ENCODE peak calls at places on chromosomes 13 and 19, in four cellular contexts. One of them, this sample, is unnamed.

GRCh38 chr13:50127017-50127725 is 111.9 kb downstream of the KCNRG start:
- DNase-seq in IMR-90: peak
- DNase-seq in neuronal stem cell: peak
- DNase-seq in mesendoderm: peak
- DNase-seq in this sample: peak

GRCh38 chr13:48769107-48769704 is 115.5 kb downstream of the CYSLTR2 start:
- DNase-seq in IMR-90: peak
- DNase-seq in neuronal stem cell: peak
- DNase-seq in mesendoderm: peak
- DNase-seq in this sample: peak

GRCh38 chr19:12833747-12834417 is 497 bp downstream of the RTBDN start:
- DNase-seq in mesendoderm: peak
- DNase-seq in neuronal stem cell: no peak
- DNase-seq in IMR-90: no peak
- DNase-seq in this sample: no peak

GRCh38 chr19:6076675-6077463 is 33.4 kb downstream of the RFX2 start:
- DNase-seq in mesendoderm: no peak
- DNase-seq in IMR-90: peak
- DNase-seq in neuronal stem cell: no peak
- DNase-seq in this sample: peak

GRCh38 chr13:22927008-22927393 is 253.8 kb upstream of the SGCG start:
- DNase-seq in neuronal stem cell: no peak
- DNase-seq in mesendoderm: no peak
- DNase-seq in IMR-90: no peak
- DNase-seq in this sample: no peak

GRCh38 chr19:49801966-49802661 is 11.0 kb downstream of the FUZ start:
- DNase-seq in neuronal stem cell: peak
- DNase-seq in IMR-90: peak
- DNase-seq in mesendoderm: peak
- DNase-seq in this sample: no peak

GRCh38 chr19:49335071-49335783 is at the start of gene CD37:
- DNase-seq in IMR-90: no peak
- DNase-seq in neuronal stem cell: no peak
- DNase-seq in mesendoderm: no peak
- DNase-seq in this sample: no peak

GRCh38 chr13:114149774-114150740 is 17.6 kb upstream of the RASA3 start:
- DNase-seq in mesendoderm: no peak
- DNase-seq in IMR-90: no peak
- DNase-seq in neuronal stem cell: no peak
- DNase-seq in this sample: no peak

GRCh38 chr19:47729799-47730520 is 15.4 kb upstream of the NOP53 start:
- DNase-seq in IMR-90: no peak
- DNase-seq in neuronal stem cell: no peak
- DNase-seq in mesendoderm: peak
- DNase-seq in this sample: no peak

GRCh38 chr13:41019027-41019487 is at the start of gene ELF1:
- DNase-seq in mesendoderm: peak
- DNase-seq in IMR-90: peak
- DNase-seq in neuronal stem cell: no peak
- DNase-seq in this sample: peak

GRCh38 chr13:21898990-21899389 is 228.1 kb downstream of the FGF9 start:
- DNase-seq in mesendoderm: no peak
- DNase-seq in neuronal stem cell: no peak
- DNase-seq in IMR-90: no peak
- DNase-seq in this sample: no peak

GRCh38 chr19:51439021-51439465 is 19.2 kb downstream of the SIGLEC8 start:
- DNase-seq in mesendoderm: peak
- DNase-seq in IMR-90: no peak
- DNase-seq in neuronal stem cell: no peak
- DNase-seq in this sample: no peak

GRCh38 chr13:75715598-75716523 is 79.7 kb downstream of the LMO7 start:
- DNase-seq in neuronal stem cell: no peak
- DNase-seq in mesendoderm: no peak
- DNase-seq in IMR-90: no peak
- DNase-seq in this sample: no peak

GRCh38 chr13:27621116-27621365 is 651 bp upstream of the POLR1D start:
- DNase-seq in IMR-90: no peak
- DNase-seq in neuronal stem cell: no peak
- DNase-seq in mesendoderm: no peak
- DNase-seq in this sample: no peak

GRCh38 chr13:50485979-50486935 is 357.2 kb downstream of the DLEU7 start:
- DNase-seq in neuronal stem cell: no peak
- DNase-seq in mesendoderm: peak
- DNase-seq in IMR-90: peak
- DNase-seq in this sample: no peak

GRCh38 chr19:7252364-7252763 is 41.9 kb downstream of the INSR start:
- DNase-seq in mesendoderm: no peak
- DNase-seq in IMR-90: no peak
- DNase-seq in neuronal stem cell: no peak
- DNase-seq in this sample: no peak

GRCh38 chr19:45498411-45499195 is at the start of gene PPM1N:
- DNase-seq in neuronal stem cell: no peak
- DNase-seq in IMR-90: peak
- DNase-seq in mesendoderm: peak
- DNase-seq in this sample: no peak

GRCh38 chr19:295687-296370 is 4.6 kb upstream of the PLPP2 start:
- DNase-seq in neuronal stem cell: no peak
- DNase-seq in mesendoderm: peak
- DNase-seq in IMR-90: no peak
- DNase-seq in this sample: peak

GRCh38 chr19:36577271-36577996 is 4.3 kb upstream of the ZNF529 start:
- DNase-seq in neuronal stem cell: no peak
- DNase-seq in IMR-90: no peak
- DNase-seq in mesendoderm: peak
- DNase-seq in this sample: peak

GRCh38 chr13:59906413-59907027 is 257.2 kb downstream of the DIAPH3 start:
- DNase-seq in IMR-90: peak
- DNase-seq in mesendoderm: peak
- DNase-seq in neuronal stem cell: no peak
- DNase-seq in this sample: peak

GRCh38 chr19:38730470-38730730 is 13.9 kb downstream of the CAPN12 start:
- DNase-seq in mesendoderm: no peak
- DNase-seq in IMR-90: no peak
- DNase-seq in neuronal stem cell: no peak
- DNase-seq in this sample: no peak

GRCh38 chr13:49220035-49220855 is at the start of gene MLNR:
- DNase-seq in neuronal stem cell: peak
- DNase-seq in IMR-90: no peak
- DNase-seq in mesendoderm: peak
- DNase-seq in this sample: no peak

GRCh38 chr13:35804901-35805300 is 326.3 kb downstream of the DCLK1 start:
- DNase-seq in neuronal stem cell: no peak
- DNase-seq in IMR-90: peak
- DNase-seq in mesendoderm: no peak
- DNase-seq in this sample: no peak

GRCh38 chr13:95536629-95537241 is 15.8 kb upstream of the CLDN10 start:
- DNase-seq in neuronal stem cell: no peak
- DNase-seq in IMR-90: peak
- DNase-seq in mesendoderm: no peak
- DNase-seq in this sample: no peak

GRCh38 chr13:92826197-92826596 is 400.4 kb upstream of the GPC6 start:
- DNase-seq in IMR-90: no peak
- DNase-seq in mesendoderm: no peak
- DNase-seq in neuronal stem cell: no peak
- DNase-seq in this sample: no peak

GRCh38 chr19:30064776-30065494 is 122.9 kb downstream of the URI1 start:
- DNase-seq in mesendoderm: no peak
- DNase-seq in neuronal stem cell: no peak
- DNase-seq in IMR-90: no peak
- DNase-seq in this sample: no peak

GRCh38 chr13:77918391-77919261 is at the start of gene EDNRB:
- DNase-seq in neuronal stem cell: peak
- DNase-seq in IMR-90: peak
- DNase-seq in mesendoderm: peak
- DNase-seq in this sample: peak

GRCh38 chr19:14775855-14776254 is 2.5 kb downstream of the ADGRE2 start:
- DNase-seq in neuronal stem cell: no peak
- DNase-seq in mesendoderm: no peak
- DNase-seq in IMR-90: no peak
- DNase-seq in this sample: no peak

GRCh38 chr13:41456768-41457588 is at the start of gene RGCC:
- DNase-seq in neuronal stem cell: peak
- DNase-seq in IMR-90: peak
- DNase-seq in mesendoderm: peak
- DNase-seq in this sample: peak

GRCh38 chr19:45908956-45909355 is 5.6 kb downstream of the NANOS2 start:
- DNase-seq in IMR-90: peak
- DNase-seq in mesendoderm: no peak
- DNase-seq in neuronal stem cell: no peak
- DNase-seq in this sample: no peak

GRCh38 chr19:802497-802887 is 5.2 kb downstream of the PTBP1 start:
- DNase-seq in neuronal stem cell: no peak
- DNase-seq in mesendoderm: no peak
- DNase-seq in IMR-90: no peak
- DNase-seq in this sample: no peak

GRCh38 chr13:47459512-47459911 is 541.6 kb downstream of the SUCLA2 start:
- DNase-seq in mesendoderm: peak
- DNase-seq in IMR-90: peak
- DNase-seq in neuronal stem cell: no peak
- DNase-seq in this sample: no peak
- H2BK120ac ChIP-seq in mesendoderm: no peak
- H2BK120ac ChIP-seq in IMR-90: no peak
- H2BK120ac ChIP-seq in neuronal stem cell: no peak
- H2BK120ac ChIP-seq in this sample: no peak

DNA sequence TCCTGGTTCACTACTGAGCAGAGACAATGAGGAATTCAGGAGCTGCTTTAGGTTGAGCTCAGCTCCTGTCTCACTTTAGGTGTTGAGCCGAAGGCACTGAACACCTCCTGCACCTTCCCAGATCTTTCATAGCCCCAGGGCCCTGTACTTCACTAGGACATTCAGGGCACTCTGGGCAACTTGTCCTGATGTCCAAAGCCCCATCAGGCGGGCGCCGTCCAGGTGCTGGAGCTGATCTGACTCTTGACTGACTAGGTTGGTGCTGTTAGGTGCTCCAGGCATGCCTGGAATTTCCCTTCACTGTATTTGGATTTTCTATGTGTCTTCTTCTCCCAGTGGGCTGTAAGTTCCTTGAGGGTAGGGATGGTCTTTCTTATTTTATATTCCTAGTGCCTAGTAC is 48.4 kb upstream of the CNMD start:
- DNase-seq in neuronal stem cell: no peak
- DNase-seq in IMR-90: no peak
- DNase-seq in mesendoderm: peak
- DNase-seq in this sample: peak
- H2BK120ac ChIP-seq in neuronal stem cell: no peak
- H2BK120ac ChIP-seq in IMR-90: no peak
- H2BK120ac ChIP-seq in mesendoderm: no peak
- H2BK120ac ChIP-seq in this sample: no peak

DNA sequence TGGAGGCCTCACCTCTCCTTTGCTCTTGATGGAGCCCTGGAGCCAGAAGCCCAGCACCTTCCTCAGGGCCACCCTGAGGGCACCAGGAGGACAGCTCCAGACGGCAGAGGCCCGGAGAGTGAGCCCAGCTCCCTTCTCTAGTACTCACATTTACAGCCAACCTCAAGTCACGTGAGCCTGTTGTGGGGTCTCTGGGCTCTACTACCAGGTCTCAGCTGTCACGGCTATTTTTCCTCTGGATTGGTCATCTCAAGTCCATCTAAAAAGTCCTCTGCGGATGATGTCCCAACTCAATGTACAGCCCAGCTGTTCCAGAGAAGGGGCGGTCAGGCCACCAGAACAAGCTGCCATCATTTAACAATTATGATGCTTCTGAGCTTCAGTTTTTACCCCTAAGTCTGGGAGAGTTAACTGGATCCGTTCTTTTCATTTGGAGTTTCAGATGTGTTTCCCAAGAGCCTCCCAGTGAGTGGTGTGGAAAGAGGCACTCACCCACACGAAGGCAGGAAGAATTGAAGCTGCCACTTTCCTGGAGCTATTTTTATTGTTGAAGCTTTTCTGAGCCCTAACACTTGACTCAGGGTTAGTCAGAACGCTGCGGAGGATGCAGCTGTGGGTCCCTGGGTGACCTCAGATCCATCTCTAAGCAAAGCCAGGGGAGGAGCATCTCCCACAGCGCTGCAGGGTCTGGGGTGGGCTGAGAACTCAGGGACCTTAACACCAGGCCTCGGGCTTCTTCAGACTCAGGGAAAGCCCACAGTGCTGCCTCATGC is 143.5 kb upstream of the UBL3 start:
- DNase-seq in IMR-90: peak
- DNase-seq in neuronal stem cell: no peak
- DNase-seq in mesendoderm: no peak
- DNase-seq in this sample: peak
- H2BK120ac ChIP-seq in IMR-90: peak
- H2BK120ac ChIP-seq in neuronal stem cell: no peak
- H2BK120ac ChIP-seq in mesendoderm: no peak
- H2BK120ac ChIP-seq in this sample: no peak

DNA sequence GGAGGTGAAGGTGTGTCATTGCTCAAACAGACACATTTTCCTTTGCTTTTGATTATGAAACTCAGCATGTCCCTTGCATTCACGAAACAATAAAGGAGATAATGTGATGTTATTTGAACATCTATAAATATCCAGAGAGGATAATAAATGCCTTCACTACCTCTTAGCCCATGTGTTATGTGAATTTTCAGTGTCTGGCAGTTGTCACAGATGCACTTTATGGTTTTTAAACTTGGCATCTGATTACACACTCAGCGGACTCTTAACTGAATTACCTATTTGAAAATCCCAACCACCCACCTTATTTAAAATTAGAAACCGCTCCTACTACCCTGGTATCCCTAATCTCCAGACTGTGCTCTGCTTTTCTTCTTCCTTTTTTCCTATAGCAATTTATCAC is 254.2 kb downstream of the COG6 start:
- DNase-seq in neuronal stem cell: no peak
- DNase-seq in IMR-90: no peak
- DNase-seq in mesendoderm: no peak
- DNase-seq in this sample: no peak
- H2BK120ac ChIP-seq in neuronal stem cell: no peak
- H2BK120ac ChIP-seq in IMR-90: no peak
- H2BK120ac ChIP-seq in mesendoderm: no peak
- H2BK120ac ChIP-seq in this sample: no peak

GRCh38 chr19:18430417-18431144 is 7.4 kb downstream of the ISYNA1 start:
- DNase-seq in mesendoderm: no peak
- DNase-seq in neuronal stem cell: no peak
- DNase-seq in IMR-90: no peak
- DNase-seq in this sample: no peak

GRCh38 chr19:18431351-18432197 is 6.4 kb downstream of the ISYNA1 start:
- DNase-seq in IMR-90: no peak
- DNase-seq in mesendoderm: no peak
- DNase-seq in neuronal stem cell: no peak
- DNase-seq in this sample: peak

GRCh38 chr19:18428173-18428836 is 9.1 kb downstream of the SSBP4 start:
- DNase-seq in IMR-90: no peak
- DNase-seq in neuronal stem cell: no peak
- DNase-seq in mesendoderm: no peak
- DNase-seq in this sample: no peak

GRCh38 chr19:18428837-18429674 is 8.9 kb downstream of the ISYNA1 start:
- DNase-seq in mesendoderm: peak
- DNase-seq in neuronal stem cell: peak
- DNase-seq in IMR-90: peak
- DNase-seq in this sample: peak

GRCh38 chr19:18429717-18430416 is 8.1 kb downstream of the ISYNA1 start:
- DNase-seq in neuronal stem cell: no peak
- DNase-seq in mesendoderm: peak
- DNase-seq in IMR-90: no peak
- DNase-seq in this sample: no peak
- H2BK120ac ChIP-seq in neuronal stem cell: peak
- H2BK120ac ChIP-seq in mesendoderm: no peak
- H2BK120ac ChIP-seq in IMR-90: no peak
- H2BK120ac ChIP-seq in this sample: no peak

This sample was measured in trophoblast cell.